ENCODE peak calls at places on chromosome 12, in nine cellular contexts. H is stomach; Q is heart left ventricle; A is PC-3; O is cardiac muscle cell; G is left lung; R is pancreas; C is CD4-positive, alpha-beta T cell; V is heart right ventricle. Y is an unnamed sample.

GRCh38 chr12:130932061-130932650 is 21.6 kb upstream of the ADGRD1 start:
- DNase-seq in H (no peak), Q (no peak), A (no peak), O (no peak), G (no peak), R (no peak), C (no peak), V (no peak), Y (no peak)

GRCh38 chr12:109714141-109714912 is 702 bp downstream of the FAM222A start:
- DNase-seq in H (peak; percentile 73), Q (peak; percentile 82), A (peak; percentile 60), O (peak; percentile 64), G (peak; percentile 85), R (peak; percentile 72), C (peak; percentile 56), V (peak; percentile 63), Y (peak; percentile 73)

GRCh38 chr12:81598205-81598604 is 160.9 kb downstream of the PPFIA2 start:
- DNase-seq in H (no peak), Q (no peak), A (no peak), O (no peak), G (no peak), R (no peak), C (no peak), V (no peak), Y (no peak)

GRCh38 chr12:45339035-45339434 is 123.1 kb downstream of the ANO6 start:
- DNase-seq in H (no peak), Q (no peak), A (no peak), O (no peak), G (no peak), R (no peak), C (no peak), V (no peak), Y (no peak)

GRCh38 chr12:48940181-48940580 is 14.9 kb upstream of the FKBP11 start:
- DNase-seq in H (no peak), Q (no peak), A (no peak), O (no peak), G (no peak), R (no peak), C (no peak), V (no peak), Y (no peak)

GRCh38 chr12:88866881-88867280 is 286.6 kb upstream of the KITLG start:
- DNase-seq in H (no peak), Q (no peak), A (no peak), O (no peak), G (no peak), R (no peak), C (no peak), V (no peak), Y (no peak)

GRCh38 chr12:128069359-128069997 is 197.5 kb upstream of the TMEM132C start:
- DNase-seq in H (no peak), Q (no peak), A (peak; percentile 92), O (peak; percentile 26), G (no peak), R (no peak), C (no peak), V (no peak), Y (no peak)

GRCh38 chr12:66241061-66242043 is 52.3 kb downstream of the IRAK3 start:
- DNase-seq in H (no peak), Q (no peak), A (peak; percentile 40), O (peak; percentile 93), G (no peak), R (no peak), C (no peak), V (no peak), Y (no peak)

GRCh38 chr12:118979763-118980406 is 1.5 kb upstream of the SRRM4 start:
- DNase-seq in H (peak; percentile 46), Q (no peak), A (peak; percentile 70), O (peak; percentile 62), G (no peak), R (peak; percentile 53), C (no peak), V (peak; percentile 17), Y (no peak)

GRCh38 chr12:24918596-24918995 is 30.3 kb downstream of the BCAT1 start:
- DNase-seq in H (no peak), Q (no peak), A (no peak), O (no peak), G (no peak), R (no peak), C (no peak), V (no peak), Y (no peak)

GRCh38 chr12:93322784-93323183 is 54.9 kb upstream of the NUDT4 start:
- DNase-seq in H (no peak), Q (no peak), A (peak; percentile 80), O (no peak), G (no peak), R (no peak), C (no peak), V (no peak), Y (no peak)

GRCh38 chr12:12182926-12183325 is 83.9 kb downstream of the LRP6 start:
- DNase-seq in H (no peak), Q (no peak), A (peak; percentile 37), O (peak; percentile 54), G (no peak), R (no peak), C (no peak), V (no peak), Y (no peak)

GRCh38 chr12:57719777-57720605 is 18.6 kb downstream of the AGAP2 start:
- DNase-seq in H (no peak), Q (no peak), A (no peak), O (no peak), G (no peak), R (no peak), C (no peak), V (no peak), Y (no peak)

GRCh38 chr12:104763163-104763805 is 194.8 kb downstream of the SLC41A2 start:
- DNase-seq in H (no peak), Q (no peak), A (peak; percentile 88), O (peak; percentile 41), G (no peak), R (no peak), C (no peak), V (no peak), Y (no peak)

GRCh38 chr12:64840949-64841717 is 16.7 kb downstream of the TBC1D30 start:
- DNase-seq in H (no peak), Q (no peak), A (peak; percentile 19), O (no peak), G (no peak), R (peak; percentile 67), C (no peak), V (no peak), Y (no peak)
- H3K27me3 ChIP-seq in H (no peaks in the 10 kb centered on the region), Q (no peaks in the 10 kb centered on the region), A (no peaks in the 10 kb centered on the region), O (no peaks in the 10 kb centered on the region), G (no peaks in the 10 kb centered on the region), R (no peaks in the 10 kb centered on the region), C (peaks cover 3% of the 10 kb centered on the region), V (no peaks in the 10 kb centered on the region), Y (no peaks in the 10 kb centered on the region)

GRCh38 chr12:51864701-51865469 is 16.4 kb upstream of the FIGNL2 start:
- DNase-seq in H (no peak), Q (peak; percentile 28), A (no peak), O (peak; percentile 28), G (peak; percentile 37), R (no peak), C (no peak), V (no peak), Y (no peak)
- H3K27me3 ChIP-seq in H (peaks cover 81% of the 10 kb centered on the region), Q (peaks cover 31% of the 10 kb centered on the region), A (no peaks in the 10 kb centered on the region), O (peaks cover 16% of the 10 kb centered on the region), G (peaks cover 4% of the 10 kb centered on the region), R (no peaks in the 10 kb centered on the region), C (peaks cover 73% of the 10 kb centered on the region), V (no peaks in the 10 kb centered on the region), Y (peaks cover 83% of the 10 kb centered on the region)

GRCh38 chr12:113077859-113078256 is 21.3 kb downstream of the DTX1 start:
- DNase-seq in H (no peak), Q (no peak), A (no peak), O (no peak), G (no peak), R (no peak), C (no peak), V (no peak), Y (no peak)
- H3K27me3 ChIP-seq in H (peaks cover 76% of the 10 kb centered on the region), Q (peaks cover 5% of the 10 kb centered on the region), A (no peaks in the 10 kb centered on the region), O (peaks cover 34% of the 10 kb centered on the region), G (peaks cover 22% of the 10 kb centered on the region), R (no peaks in the 10 kb centered on the region), C (no peaks in the 10 kb centered on the region), V (no peaks in the 10 kb centered on the region), Y (peaks cover 84% of the 10 kb centered on the region)

DNA sequence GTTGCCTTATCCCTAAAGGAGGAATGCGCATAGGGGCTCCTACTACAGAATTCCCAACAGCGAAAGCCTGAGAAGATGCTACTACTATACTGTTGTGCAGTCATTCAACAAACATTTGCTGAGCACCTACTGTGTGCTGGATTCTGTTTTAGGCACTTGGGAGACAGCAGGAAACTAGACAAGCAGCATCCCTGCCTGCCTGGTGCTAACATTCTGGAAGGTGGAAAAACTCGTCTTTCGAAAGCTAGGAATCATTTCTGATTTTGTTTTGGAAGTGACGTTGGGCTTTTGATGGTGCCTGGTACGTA is 131.5 kb upstream of the NCOR2 start:
- DNase-seq in H (no peak), Q (no peak), A (no peak), O (no peak), G (no peak), R (no peak), C (no peak), V (no peak), Y (no peak)
- H3K27me3 ChIP-seq in H (no peaks in the 10 kb centered on the region), Q (no peaks in the 10 kb centered on the region), A (no peaks in the 10 kb centered on the region), O (no peaks in the 10 kb centered on the region), G (no peaks in the 10 kb centered on the region), R (no peaks in the 10 kb centered on the region), C (no peaks in the 10 kb centered on the region), V (no peaks in the 10 kb centered on the region), Y (no peaks in the 10 kb centered on the region)

GRCh38 chr12:210277-211141 is 3.4 kb downstream of the SLC6A12 start:
- DNase-seq in H (no peak), Q (peak; percentile 17), A (no peak), O (no peak), G (no peak), R (peak; percentile 63), C (no peak), V (no peak), Y (no peak)
- H3K27me3 ChIP-seq in H (peaks cover 92% of the 10 kb centered on the region), Q (peaks cover 13% of the 10 kb centered on the region), A (peaks cover 44% of the 10 kb centered on the region), O (peaks cover 3% of the 10 kb centered on the region), G (peaks cover 3% of the 10 kb centered on the region), R (no peaks in the 10 kb centered on the region), C (peaks cover 37% of the 10 kb centered on the region), V (no peaks in the 10 kb centered on the region), Y (peaks cover 42% of the 10 kb centered on the region)

DNA sequence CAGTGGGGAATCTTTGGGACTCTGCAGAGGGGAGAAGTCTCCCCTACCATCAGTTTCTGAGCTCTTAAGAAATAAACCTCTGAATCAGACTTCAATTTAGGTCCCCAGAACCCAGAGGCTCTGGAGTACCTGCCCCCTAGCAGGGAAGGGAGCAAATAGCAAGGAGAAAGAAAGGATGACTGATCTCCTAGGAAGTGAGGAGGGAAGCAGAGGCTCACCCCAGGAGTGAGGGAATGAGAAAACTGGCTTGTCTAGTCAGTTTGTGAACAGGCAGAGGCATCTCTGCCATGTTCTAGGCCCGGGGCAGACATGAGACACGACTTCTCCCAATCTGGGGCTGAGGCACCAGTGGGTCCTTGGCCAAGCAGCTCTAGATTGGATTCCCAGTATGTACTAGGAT is 24.3 kb upstream of the SMUG1 start:
- DNase-seq in H (no peak), Q (no peak), A (no peak), O (no peak), G (no peak), R (no peak), C (no peak), V (no peak), Y (no peak)
- H3K27me3 ChIP-seq in H (peaks cover 98% of the 10 kb centered on the region), Q (peaks cover 39% of the 10 kb centered on the region), A (no peaks in the 10 kb centered on the region), O (peaks cover 24% of the 10 kb centered on the region), G (peaks cover 6% of the 10 kb centered on the region), R (peaks cover 5% of the 10 kb centered on the region), C (no peaks in the 10 kb centered on the region), V (peaks cover 4% of the 10 kb centered on the region), Y (peaks cover 85% of the 10 kb centered on the region)